ENCODE peak calls at places on chromosome 17, in eight cellular contexts. R is sigmoid colon; A is CD4-positive, alpha-beta T cell; W is right atrium auricular region; H is HCT116; U is IMR-90; M is adrenal gland; V is lower lobe of right lung. L is an unnamed sample.
A peak's percentile ranks its signal among the peaks of the same experiment; 100 is the strongest.

GRCh38 chr17:29565643-29566472 is 979 bp downstream of the ABHD15 start:
- DNase-seq in H (peak; percentile 22), R (peak; percentile 63), V (peak; percentile 74), W (peak; percentile 60), U (no peak), M (peak; percentile 31), A (peak; percentile 60), L (peak; percentile 74)

GRCh38 chr17:34414338-34414737 is 51.3 kb upstream of the CCL1 start:
- DNase-seq in M (no peak), W (no peak), H (no peak), U (no peak), V (no peak), R (no peak), A (no peak), L (no peak)

GRCh38 chr17:81427446-81428120 is 32.3 kb downstream of the BAHCC1 start:
- DNase-seq in V (peak; percentile 85), W (no peak), M (peak; percentile 66), R (no peak), A (no peak), U (no peak), H (no peak), L (no peak)

GRCh38 chr17:20059728-20060188 is 50.6 kb downstream of the SPECC1 start:
- DNase-seq in H (no peak), W (no peak), M (no peak), R (no peak), A (no peak), U (peak; percentile 23), V (no peak), L (no peak)

GRCh38 chr17:60637683-60638082 is 37.7 kb downstream of the PPM1D start:
- DNase-seq in A (no peak), M (no peak), W (no peak), V (no peak), U (no peak), R (no peak), H (no peak), L (no peak)

GRCh38 chr17:79183221-79184158 is 108.9 kb downstream of the ENGASE start:
- DNase-seq in H (no peak), V (no peak), R (no peak), M (no peak), A (no peak), W (no peak), U (no peak), L (no peak)

GRCh38 chr17:50129303-50129945 is 536 bp downstream of the SAMD14 start:
- DNase-seq in R (no peak), A (peak; percentile 42), U (peak; percentile 57), V (no peak), M (no peak), W (no peak), H (no peak), L (no peak)

GRCh38 chr17:39223907-39224777 is 1.6 kb downstream of the STAC2 start:
- DNase-seq in M (no peak), V (no peak), R (no peak), U (no peak), W (no peak), A (no peak), H (no peak), L (no peak)

GRCh38 chr17:8121531-8122390 is 2.1 kb downstream of the HES7 start:
- DNase-seq in U (peak; percentile 55), H (peak; percentile 51), A (no peak), M (peak; percentile 51), V (no peak), R (peak; percentile 78), W (no peak), L (peak; percentile 80)

GRCh38 chr17:10135539-10136257 is 62.7 kb downstream of the GAS7 start:
- DNase-seq in R (peak; percentile 89), U (peak; percentile 56), W (peak; percentile 78), M (peak; percentile 66), A (no peak), H (no peak), V (no peak), L (no peak)

GRCh38 chr17:72705905-72706395 is 386.5 kb downstream of the SLC39A11 start:
- DNase-seq in R (no peak), H (no peak), V (no peak), W (no peak), U (no peak), A (no peak), M (no peak), L (no peak)

GRCh38 chr17:62111562-62112180 is 46.6 kb upstream of the MED13 start:
- DNase-seq in V (no peak), W (no peak), H (no peak), M (no peak), U (no peak), R (no peak), A (no peak), L (no peak)

GRCh38 chr17:66580178-66580577 is 254.7 kb upstream of the CACNG5 start:
- DNase-seq in A (no peak), U (peak; percentile 76), R (peak; percentile 79), W (no peak), V (peak; percentile 58), M (peak; percentile 63), H (no peak), L (peak; percentile 88)

GRCh38 chr17:8151641-8152111 is 528 bp downstream of the PER1 start:
- DNase-seq in M (peak; percentile 92), H (no peak), V (peak; percentile 94), U (peak; percentile 67), R (peak; percentile 98), W (peak; percentile 96), A (no peak), L (peak; percentile 95)

GRCh38 chr17:7561589-7562207 is at the start of gene SENP3:
- DNase-seq in U (peak; percentile 88), M (peak; percentile 90), W (peak; percentile 86), V (peak; percentile 93), H (peak; percentile 73), A (peak; percentile 85), R (peak; percentile 96), L (peak; percentile 89)

GRCh38 chr17:17609121-17609520 is 17.6 kb upstream of the PEMT start:
- DNase-seq in V (no peak), W (no peak), H (no peak), R (no peak), U (no peak), M (no peak), A (no peak), L (no peak)

GRCh38 chr17:40547079-40547784 is 18.0 kb downstream of the CCR7 start:
- DNase-seq in R (peak; percentile 65), V (no peak), H (no peak), U (no peak), M (peak; percentile 19), W (no peak), A (peak; percentile 71), L (peak; percentile 57)

GRCh38 chr17:11238710-11239109 is 2.3 kb upstream of the SHISA6 start:
- DNase-seq in V (no peak), A (no peak), R (no peak), W (no peak), M (no peak), U (no peak), H (no peak), L (no peak)

GRCh38 chr17:32769846-32770245 is 107.1 kb downstream of the MYO1D start:
- DNase-seq in V (no peak), U (no peak), W (no peak), R (no peak), A (no peak), M (no peak), H (no peak), L (no peak)

GRCh38 chr17:10081571-10082169 is 116.7 kb downstream of the GAS7 start:
- DNase-seq in A (no peak), U (no peak), W (no peak), V (no peak), H (no peak), M (no peak), R (peak; percentile 6), L (no peak)

GRCh38 chr17:49438885-49439284 is 24.2 kb upstream of the PHB1 start:
- DNase-seq in W (no peak), V (no peak), H (no peak), R (no peak), A (no peak), U (no peak), M (no peak), L (peak; percentile 46)

DNA sequence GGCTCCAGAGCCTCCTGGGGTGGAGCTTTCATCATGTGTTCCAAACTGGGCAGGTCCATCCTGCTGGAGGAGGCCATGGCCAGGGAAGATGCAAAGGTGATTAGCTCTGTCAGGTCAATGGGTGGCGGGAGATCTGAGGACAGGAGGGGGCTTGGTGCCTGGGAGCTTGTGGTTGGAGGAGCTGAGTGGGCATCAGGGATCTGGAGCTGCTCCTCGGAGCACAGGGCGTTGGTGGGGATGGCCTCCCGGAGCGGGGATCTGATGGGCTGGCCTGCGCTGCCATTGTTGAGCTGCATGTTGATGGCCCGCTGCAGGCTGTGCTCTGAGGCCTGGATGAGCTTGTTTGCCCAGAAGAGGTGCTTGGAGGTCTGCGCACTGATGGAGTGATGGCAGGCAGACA is 6.5 kb downstream of the SPATA32 start:
- DNase-seq in M (no peak), V (no peak), H (no peak), A (no peak), W (no peak), R (no peak), U (no peak), L (no peak)
- H3K27ac ChIP-seq in M (no peak overlapping the region), V (no peak overlapping the region), H (no peak overlapping the region), A (no peak overlapping the region), W (no peak overlapping the region), R (no peak overlapping the region), U (no peak overlapping the region), L (no peak overlapping the region)

GRCh38 chr17:67810464-67810863 is 14.8 kb upstream of the BPTF start:
- DNase-seq in U (no peak), M (no peak), H (no peak), W (no peak), V (no peak), R (no peak), A (no peak), L (no peak)
- TF ChIP-seq CTCF in U (no peak), M (no peak), H (no peak), W (no peak), V (no peak), R (no peak), A (no peak), L (no peak)

DNA sequence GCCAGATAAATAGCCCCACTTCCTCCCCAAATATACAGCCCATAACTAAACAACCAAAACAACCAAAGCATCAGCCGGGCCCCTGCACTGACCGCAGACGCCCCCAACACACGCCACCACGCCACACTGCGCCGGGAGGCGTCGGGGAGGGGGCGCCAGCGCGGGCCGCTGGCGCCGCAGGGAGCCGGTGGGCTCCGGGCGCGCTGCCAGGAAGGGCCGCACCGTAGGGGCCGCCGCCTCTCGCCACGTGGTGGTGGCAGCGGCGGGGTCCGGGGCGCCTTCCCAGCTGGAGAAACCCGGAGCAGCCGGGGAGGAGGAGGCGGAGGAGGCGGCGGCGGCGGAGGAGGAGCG is 319 bp upstream of the TBKBP1 start:
- DNase-seq in V (no peak), U (no peak), M (no peak), A (no peak), R (no peak), W (no peak), H (no peak), L (no peak)
- H3K27ac ChIP-seq in V (peak overlapping the region; percentile 79), U (no peak overlapping the region), M (peak overlapping the region; percentile 92), A (no peak overlapping the region), R (peak overlapping the region; percentile 90), W (peak overlapping the region; percentile 96), H (peak overlapping the region; percentile 61), L (no peak overlapping the region)

DNA sequence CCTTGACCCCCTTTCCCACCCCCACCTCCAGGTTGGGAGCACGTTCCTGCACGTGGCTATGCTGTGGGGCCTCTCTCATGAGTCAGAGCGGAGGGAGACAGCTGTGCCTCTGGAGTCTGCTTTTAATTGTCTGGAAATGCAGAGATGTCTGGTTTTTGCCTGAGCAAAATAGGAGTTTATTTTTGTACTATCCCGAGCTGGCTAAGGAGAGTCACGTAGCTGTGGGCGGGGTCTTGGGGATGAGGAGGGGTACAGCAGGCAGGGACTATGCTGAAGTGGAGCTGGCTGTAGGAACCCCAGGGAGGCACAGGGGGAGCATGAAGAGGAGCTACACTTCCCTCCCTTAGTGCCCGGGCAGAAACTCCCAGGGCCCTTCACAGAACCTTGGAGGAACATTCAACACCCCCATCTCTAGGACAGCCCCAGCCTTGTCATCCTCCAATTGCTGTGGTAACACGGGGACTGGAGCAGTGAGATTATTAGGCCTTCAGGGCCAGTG is 44.7 kb upstream of the LGALS9 start:
- DNase-seq in M (no peak), W (no peak), H (no peak), V (no peak), R (no peak), U (peak; percentile 87), A (no peak), L (no peak)
- TF ChIP-seq CTCF in M (no peak), W (no peak), H (no peak), V (no peak), R (no peak), U (peak; percentile 21), A (no peak), L (no peak)

L was measured in coronary artery.